ENCODE peak calls at places on chromosomes 1 and 21, in six cellular contexts. F is transverse colon, E is body of pancreas, P is A549, J is IMR-90, Q is breast epithelium. N is an unnamed sample. For H3K9me3, the result is how much of the 10 kb centered on the place peaks cover.

GRCh38 chr1:211741799-211742198 is 66.4 kb upstream of the NEK2 start:
- DNase-seq in Q (no peak), P (no peak), E (no peak), F (no peak), J (no peak), N (no peak)

GRCh38 chr1:74610961-74611360 is 62.6 kb downstream of the ERICH3 start:
- DNase-seq in E (no peak), F (no peak), J (no peak), Q (no peak), P (no peak), N (no peak)

GRCh38 chr1:186442651-186443114 is 18.2 kb downstream of the PDC start:
- DNase-seq in F (no peak), E (no peak), J (peak), Q (no peak), P (peak), N (no peak)

GRCh38 chr1:170461362-170461761 is 70.6 kb upstream of the GORAB start:
- DNase-seq in E (no peak), F (no peak), Q (no peak), J (peak), P (no peak), N (no peak)

GRCh38 chr1:157878059-157878458 is 36.5 kb upstream of the CD5L start:
- DNase-seq in J (peak), P (peak), F (no peak), E (no peak), Q (no peak), N (no peak)

GRCh38 chr1:64459743-64460142 is 10.2 kb upstream of the CACHD1 start:
- DNase-seq in J (no peak), E (no peak), P (no peak), F (no peak), Q (no peak), N (no peak)

GRCh38 chr1:241998950-241999495 is at the start of gene MAP1LC3C:
- DNase-seq in E (no peak), Q (no peak), P (no peak), F (no peak), J (no peak), N (no peak)

GRCh38 chr21:45313015-45313414 is 25.3 kb upstream of the POFUT2 start:
- DNase-seq in Q (no peak), J (no peak), F (no peak), P (no peak), E (no peak), N (no peak)

GRCh38 chr1:61337981-61338848 is 255.9 kb downstream of the NFIA start:
- DNase-seq in E (peak), P (peak), F (peak), J (peak), Q (peak), N (no peak)

GRCh38 chr1:22787636-22788035 is 77.0 kb downstream of the EPHB2 start:
- DNase-seq in J (no peak), E (no peak), F (no peak), P (no peak), Q (no peak), N (no peak)

GRCh38 chr1:226994357-226995063 is 54.4 kb downstream of the COQ8A start:
- DNase-seq in E (no peak), P (no peak), F (no peak), J (no peak), Q (no peak), N (no peak)

DNA sequence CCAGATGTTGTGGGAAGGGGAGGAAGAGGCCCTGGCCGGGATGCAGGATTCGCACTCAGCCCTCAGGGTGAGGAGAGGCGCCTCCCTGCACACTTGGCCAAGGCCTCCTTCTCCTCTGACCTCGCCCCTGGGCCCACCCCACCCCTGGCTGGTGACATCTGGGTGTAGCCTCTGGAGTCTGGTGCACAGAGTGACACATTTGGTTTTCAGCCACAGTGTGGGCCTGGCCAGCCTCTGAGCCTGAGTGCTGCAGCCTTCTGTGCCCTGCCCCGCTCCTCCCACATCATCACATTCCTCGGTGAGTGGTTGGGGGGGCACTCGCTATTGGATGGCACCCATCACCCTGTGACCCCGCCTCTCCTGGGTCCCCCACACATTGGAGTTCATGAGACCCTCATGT is 45.8 kb downstream of the PRDM16 start:
- DNase-seq in J (no peak), P (no peak), Q (no peak), F (no peak), E (peak), N (no peak)
- H3K9me3 ChIP-seq in J (half or more), P (under half), Q (under half), F (under half), E (under half), N (under half)

GRCh38 chr1:94237291-94238226 is at the start of gene ARHGAP29:
- DNase-seq in P (peak), J (peak), E (peak), Q (peak), F (peak), N (no peak)
- TF ChIP-seq POLR2A in P (peak), J (no peak), E (peak), Q (peak), F (peak), N (peak)

GRCh38 chr1:206739411-206740076 is 31.0 kb upstream of the IL19 start:
- DNase-seq in J (peak), F (peak), P (no peak), E (no peak), Q (no peak), N (no peak)

GRCh38 chr1:206737729-206738222 is 32.8 kb upstream of the IL19 start:
- DNase-seq in F (no peak), E (no peak), Q (no peak), J (no peak), P (no peak), N (no peak)

GRCh38 chr1:206741142-206741701 is 29.4 kb upstream of the IL19 start:
- DNase-seq in F (no peak), J (no peak), E (no peak), Q (no peak), P (no peak), N (no peak)

GRCh38 chr1:206736878-206737728 is 33.5 kb upstream of the IL19 start:
- DNase-seq in Q (no peak), J (no peak), P (no peak), F (peak), E (no peak), N (no peak)

DNA sequence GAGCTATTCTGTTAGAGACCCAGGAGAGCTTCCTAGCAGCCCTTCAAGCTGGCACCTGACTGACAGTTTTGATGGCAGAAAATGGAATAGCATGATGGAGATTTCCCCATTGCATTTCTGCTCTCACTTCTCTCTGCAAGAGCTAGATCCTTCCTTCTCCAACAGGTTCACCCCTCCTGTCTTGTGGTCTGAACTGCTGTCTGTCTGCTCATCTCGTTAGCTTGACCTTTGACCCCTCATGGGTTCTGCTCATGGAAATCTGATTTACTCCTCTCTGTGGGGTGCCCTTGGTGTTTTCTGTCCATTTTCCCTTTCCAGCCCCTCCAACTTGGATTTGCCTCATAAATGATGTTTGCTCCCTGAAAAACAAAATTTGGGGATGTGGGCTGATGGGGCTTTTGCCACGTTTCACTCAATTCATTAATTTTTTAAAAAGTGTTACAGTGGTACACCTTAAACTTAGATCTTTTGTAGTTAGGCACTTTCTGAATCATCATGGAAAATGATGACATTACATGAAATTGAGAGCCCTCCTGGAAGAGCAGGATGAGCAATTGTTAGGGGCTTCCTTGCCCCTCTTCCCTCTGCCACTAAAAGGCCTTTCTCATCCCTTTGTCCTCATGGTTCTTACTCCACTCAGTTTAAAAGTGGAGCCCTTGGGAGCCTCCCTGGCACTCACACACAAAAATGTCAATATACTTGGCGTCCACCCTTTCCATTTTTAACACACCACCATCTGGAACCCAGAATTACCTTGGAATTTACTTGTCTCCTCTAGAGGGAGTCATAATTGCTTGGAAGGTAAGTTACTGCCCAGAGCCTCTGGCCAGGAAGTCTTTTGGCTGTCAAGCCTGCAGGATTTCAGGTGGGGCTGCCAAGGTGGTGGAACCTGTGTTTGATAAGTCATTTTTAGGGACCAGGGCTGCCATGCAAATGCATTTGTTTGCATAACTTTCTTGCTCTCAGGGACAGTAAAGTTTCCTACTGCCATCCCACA is 31.9 kb upstream of the IL19 start:
- DNase-seq in J (peak), Q (no peak), F (no peak), E (peak), P (peak), N (no peak)
- TF ChIP-seq CTCF in J (peak), Q (no peak), F (no peak), E (peak), P (peak), N (no peak)

GRCh38 chr1:5566924-5567323 is 425.3 kb downstream of the NPHP4 start:
- DNase-seq in E (no peak), J (no peak), Q (no peak), P (no peak), F (no peak), N (peak)
- H3K9me3 ChIP-seq in E (under half), J (under half), Q (under half), P (under half), F (under half), N (under half)